ENCODE peak calls at places on chromosomes 2 and 18, in seven cellular contexts. A, V, E, B, T, Y and M are unnamed samples.

GRCh38 chr2:207042155-207042554 is 102.8 kb downstream of the CPO start:
- DNase-seq in A (peak; percentile 36), E (no peak), T (no peak), V (no peak), B (no peak), Y (no peak), M (no peak)

GRCh38 chr2:127659408-127660290 is 13.7 kb downstream of the GPR17 start:
- DNase-seq in E (peak; percentile 27), V (peak; percentile 15), A (no peak), B (no peak), Y (peak; percentile 70), T (peak; percentile 9), M (no peak)

GRCh38 chr18:34978533-34978893 is 62.7 kb upstream of the MAPRE2 start:
- DNase-seq in Y (no peak), A (no peak), T (no peak), B (no peak), E (no peak), V (no peak), M (no peak)

GRCh38 chr2:71665168-71666093 is 212.1 kb downstream of the DYSF start:
- DNase-seq in A (no peak), B (no peak), V (no peak), E (no peak), T (peak; percentile 40), Y (peak; percentile 61), M (no peak)

GRCh38 chr2:143736904-143737303 is 607.7 kb downstream of the ARHGAP15 start:
- DNase-seq in E (no peak), B (no peak), T (no peak), Y (no peak), A (no peak), V (no peak), M (no peak)

GRCh38 chr2:203740741-203741363 is 34.4 kb downstream of the CD28 start:
- DNase-seq in B (no peak), Y (no peak), E (no peak), T (no peak), V (no peak), A (peak; percentile 73), M (no peak)

GRCh38 chr2:26273501-26273900 is 28.8 kb downstream of the HADHB start:
- DNase-seq in V (no peak), A (no peak), B (no peak), E (no peak), T (no peak), Y (no peak), M (no peak)

GRCh38 chr2:24667542-24667941 is 125.6 kb downstream of the PTRHD1 start:
- DNase-seq in A (no peak), E (no peak), Y (no peak), T (no peak), V (no peak), B (no peak), M (no peak)

GRCh38 chr2:70684846-70685622 is 83.0 kb downstream of the ADD2 start:
- DNase-seq in T (no peak), Y (no peak), B (peak; percentile 7), A (no peak), E (no peak), V (no peak), M (no peak)

GRCh38 chr2:146238254-146238961 is 1606.4 kb upstream of the ACVR2A start:
- DNase-seq in T (no peak), B (no peak), E (no peak), V (no peak), A (no peak), Y (peak; percentile 10), M (no peak)

GRCh38 chr2:11784747-11785610 is 38.5 kb downstream of the LPIN1 start:
- DNase-seq in B (peak; percentile 29), A (peak; percentile 46), T (peak; percentile 26), Y (peak; percentile 18), V (peak; percentile 31), E (peak; percentile 37), M (peak; percentile 20)

GRCh38 chr18:45103319-45104070 is 422.8 kb downstream of the SETBP1 start:
- DNase-seq in V (no peak), E (no peak), T (no peak), B (no peak), Y (no peak), A (no peak), M (no peak)

GRCh38 chr2:17223171-17223570 is 295.1 kb downstream of the RAD51AP2 start:
- DNase-seq in E (no peak), Y (no peak), T (no peak), V (no peak), A (no peak), B (no peak), M (no peak)

GRCh38 chr2:108858894-108859293 is 72.3 kb downstream of the CCDC138 start:
- DNase-seq in A (peak; percentile 46), Y (no peak), E (no peak), V (no peak), B (peak; percentile 57), T (no peak), M (no peak)

GRCh38 chr2:140274891-140275290 is 1494.7 kb upstream of the NXPH2 start:
- DNase-seq in B (no peak), V (no peak), E (no peak), A (no peak), Y (no peak), T (no peak), M (no peak)

GRCh38 chr2:227461878-227462462 is 10.0 kb upstream of the AGFG1 start:
- DNase-seq in Y (no peak), T (no peak), A (no peak), E (no peak), V (no peak), B (no peak), M (no peak)

GRCh38 chr18:75489493-75490190 is 62.1 kb upstream of the SMIM21 start:
- DNase-seq in Y (no peak), B (peak; percentile 91), T (no peak), V (no peak), E (no peak), A (peak; percentile 98), M (no peak)

GRCh38 chr18:46416706-46417638 is 240.0 kb downstream of the LOXHD1 start:
- DNase-seq in B (no peak), T (no peak), E (no peak), A (no peak), Y (no peak), V (no peak), M (peak; percentile 50)

GRCh38 chr2:119679526-119679837 is 481 bp downstream of the TMEM177 start:
- DNase-seq in A (no peak), V (no peak), B (no peak), Y (no peak), T (no peak), E (no peak), M (no peak)

GRCh38 chr18:31325051-31325450 is 7.1 kb downstream of the DSG1 start:
- DNase-seq in Y (peak; percentile 22), B (peak; percentile 75), A (peak; percentile 96), E (no peak), T (no peak), V (no peak), M (no peak)

GRCh38 chr18:58252166-58252565 is 208.1 kb downstream of the NEDD4L start:
- DNase-seq in E (no peak), V (no peak), T (no peak), B (no peak), Y (no peak), A (no peak), M (no peak)
- H3K4me1 ChIP-seq in E (no peaks in the 10 kb centered on the region), V (peaks cover 25% of the 10 kb centered on the region), T (peaks cover 9% of the 10 kb centered on the region), B (peaks cover 20% of the 10 kb centered on the region), Y (peaks cover 14% of the 10 kb centered on the region), A (peaks cover 6% of the 10 kb centered on the region), M (peaks cover 4% of the 10 kb centered on the region)

GRCh38 chr18:79900610-79901570 is 50.6 kb downstream of the SLC66A2 start:
- DNase-seq in T (peak; percentile 7), E (no peak), A (no peak), B (no peak), V (no peak), Y (no peak), M (no peak)

GRCh38 chr18:79896746-79897145 is 54.7 kb downstream of the SLC66A2 start:
- DNase-seq in T (no peak), B (no peak), V (no peak), E (no peak), A (no peak), Y (no peak), M (no peak)

GRCh38 chr18:79899609-79900435 is 51.6 kb downstream of the SLC66A2 start:
- DNase-seq in V (no peak), E (no peak), Y (no peak), B (no peak), T (peak; percentile 6), A (no peak), M (no peak)

GRCh38 chr18:79897940-79898625 is 53.4 kb downstream of the SLC66A2 start:
- DNase-seq in E (no peak), B (no peak), T (peak; percentile 6), Y (no peak), A (no peak), V (no peak), M (no peak)

DNA sequence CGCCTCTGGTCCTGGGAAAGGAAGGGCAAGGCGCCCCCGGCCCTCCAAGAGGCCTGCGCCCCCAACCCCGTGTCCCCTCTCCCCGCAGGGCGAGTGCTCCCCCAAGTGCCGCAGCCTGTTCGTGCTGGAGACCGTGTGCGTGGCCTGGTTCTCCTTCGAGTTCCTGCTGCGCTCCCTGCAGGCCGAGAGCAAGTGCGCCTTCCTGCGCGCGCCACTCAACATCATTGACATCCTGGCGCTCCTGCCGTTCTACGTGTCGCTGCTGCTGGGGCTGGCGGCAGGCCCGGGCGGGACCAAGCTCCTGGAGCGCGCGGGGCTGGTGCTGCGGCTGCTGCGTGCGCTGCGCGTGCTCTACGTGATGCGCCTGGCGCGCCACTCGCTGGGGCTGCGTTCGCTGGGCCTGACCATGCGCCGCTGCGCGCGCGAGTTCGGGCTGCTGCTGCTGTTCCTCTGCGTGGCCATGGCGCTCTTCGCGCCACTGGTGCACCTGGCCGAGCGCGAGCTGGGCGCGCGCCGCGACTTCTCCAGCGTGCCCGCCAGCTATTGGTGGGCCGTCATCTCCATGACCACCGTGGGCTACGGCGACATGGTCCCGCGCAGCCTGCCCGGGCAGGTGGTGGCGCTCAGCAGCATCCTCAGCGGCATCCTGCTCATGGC is 52.4 kb downstream of the SLC66A2 start:
- DNase-seq in T (peak; percentile 3), E (no peak), A (no peak), B (no peak), V (no peak), Y (no peak), M (no peak)
- H3K9me3 ChIP-seq in T (peaks cover 48% of the 10 kb centered on the region), E (peaks cover 11% of the 10 kb centered on the region), A (peaks cover 35% of the 10 kb centered on the region), B (peaks cover 19% of the 10 kb centered on the region), V (peaks cover 46% of the 10 kb centered on the region), Y (peaks cover 40% of the 10 kb centered on the region), M (peaks cover 3% of the 10 kb centered on the region)

DNA sequence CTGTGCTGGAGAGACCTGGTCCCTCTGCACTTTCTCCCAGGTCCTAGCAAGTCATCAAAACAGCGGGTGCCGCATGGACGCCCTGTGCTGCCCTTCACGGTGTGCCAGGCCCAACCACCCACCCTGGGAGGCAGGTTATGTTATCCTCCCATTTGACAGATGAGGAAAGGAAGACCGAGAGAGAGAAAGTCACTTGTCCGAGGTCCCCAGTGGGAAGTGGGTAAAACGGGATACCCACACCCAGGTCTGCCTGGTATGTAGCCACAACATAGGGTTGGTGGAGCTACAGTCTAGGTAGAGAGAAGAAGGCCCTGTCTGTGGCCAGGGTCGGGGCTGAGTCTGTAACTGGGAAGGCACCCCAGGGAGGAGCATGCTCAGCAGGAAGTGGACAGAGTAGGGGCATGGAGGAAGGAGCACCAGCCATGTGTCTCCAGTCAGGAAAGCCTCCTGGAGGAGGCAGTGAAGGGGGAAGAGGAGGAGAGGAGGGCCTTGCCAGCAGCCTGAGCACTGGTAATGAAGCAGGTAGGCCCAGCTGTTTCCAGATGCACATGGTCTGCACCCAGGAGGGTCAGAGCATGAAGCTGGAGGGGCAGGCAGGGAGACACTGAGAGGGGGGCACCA is 98.4 kb downstream of the ZFP36L2 start:
- DNase-seq in V (no peak), Y (no peak), T (no peak), A (no peak), B (no peak), E (no peak), M (no peak)
- H3K4me1 ChIP-seq in V (peaks cover 24% of the 10 kb centered on the region), Y (peaks cover 55% of the 10 kb centered on the region), T (peaks cover 37% of the 10 kb centered on the region), A (peaks cover 27% of the 10 kb centered on the region), B (peaks cover 23% of the 10 kb centered on the region), E (no peaks in the 10 kb centered on the region), M (peaks cover 24% of the 10 kb centered on the region)

GRCh38 chr2:2060431-2060830 is 270.6 kb downstream of the MYT1L start:
- DNase-seq in B (no peak), E (no peak), Y (no peak), T (no peak), V (no peak), A (no peak), M (no peak)
- H3K9me3 ChIP-seq in B (no peaks in the 10 kb centered on the region), E (no peaks in the 10 kb centered on the region), Y (no peaks in the 10 kb centered on the region), T (no peaks in the 10 kb centered on the region), V (no peaks in the 10 kb centered on the region), A (no peaks in the 10 kb centered on the region), M (no peaks in the 10 kb centered on the region)